ENCODE peak calls at places on chromosomes 1 and 21, in seven cellular contexts. One of them, this sample, is unnamed. For H3K4me1, the result is how much of the 10 kb centered on the place peaks cover.

GRCh38 chr1:42741706-42742105 is 1.7 kb upstream of the CLDN19 start:
- DNase-seq in cardiac muscle cell: no peak
- DNase-seq in neuronal stem cell: no peak
- DNase-seq in naive thymus-derived CD4-positive, alpha-beta T cell: no peak
- DNase-seq in psoas muscle: no peak
- DNase-seq in left ventricle myocardium inferior: no peak
- DNase-seq in iPS DF 6.9: no peak
- DNase-seq in this sample: no peak

GRCh38 chr21:37208741-37209225 is 58.4 kb downstream of the VPS26C start:
- DNase-seq in cardiac muscle cell: no peak
- DNase-seq in neuronal stem cell: no peak
- DNase-seq in naive thymus-derived CD4-positive, alpha-beta T cell: no peak
- DNase-seq in psoas muscle: no peak
- DNase-seq in left ventricle myocardium inferior: no peak
- DNase-seq in iPS DF 6.9: no peak
- DNase-seq in this sample: peak

GRCh38 chr1:65372557-65372956 is 47.9 kb upstream of the LEPR start:
- DNase-seq in cardiac muscle cell: no peak
- DNase-seq in neuronal stem cell: no peak
- DNase-seq in naive thymus-derived CD4-positive, alpha-beta T cell: no peak
- DNase-seq in psoas muscle: no peak
- DNase-seq in left ventricle myocardium inferior: no peak
- DNase-seq in iPS DF 6.9: no peak
- DNase-seq in this sample: no peak

GRCh38 chr1:168394858-168395257 is 114.2 kb downstream of the TBX19 start:
- DNase-seq in cardiac muscle cell: no peak
- DNase-seq in neuronal stem cell: no peak
- DNase-seq in naive thymus-derived CD4-positive, alpha-beta T cell: no peak
- DNase-seq in psoas muscle: no peak
- DNase-seq in left ventricle myocardium inferior: no peak
- DNase-seq in iPS DF 6.9: no peak
- DNase-seq in this sample: no peak

GRCh38 chr1:87074001-87074795 is 159.8 kb downstream of the HS2ST1 start:
- DNase-seq in cardiac muscle cell: peak
- DNase-seq in neuronal stem cell: no peak
- DNase-seq in naive thymus-derived CD4-positive, alpha-beta T cell: no peak
- DNase-seq in psoas muscle: no peak
- DNase-seq in left ventricle myocardium inferior: no peak
- DNase-seq in iPS DF 6.9: no peak
- DNase-seq in this sample: no peak

GRCh38 chr21:21183092-21183491 is 184.9 kb downstream of the NCAM2 start:
- DNase-seq in cardiac muscle cell: no peak
- DNase-seq in neuronal stem cell: no peak
- DNase-seq in naive thymus-derived CD4-positive, alpha-beta T cell: no peak
- DNase-seq in psoas muscle: no peak
- DNase-seq in left ventricle myocardium inferior: no peak
- DNase-seq in iPS DF 6.9: no peak
- DNase-seq in this sample: no peak

GRCh38 chr21:15140321-15141019 is 75.7 kb upstream of the NRIP1 start:
- DNase-seq in cardiac muscle cell: peak
- DNase-seq in neuronal stem cell: no peak
- DNase-seq in naive thymus-derived CD4-positive, alpha-beta T cell: no peak
- DNase-seq in psoas muscle: no peak
- DNase-seq in left ventricle myocardium inferior: no peak
- DNase-seq in iPS DF 6.9: no peak
- DNase-seq in this sample: no peak

GRCh38 chr1:35509558-35509957 is 47.6 kb downstream of the KIAA0319L start:
- DNase-seq in cardiac muscle cell: no peak
- DNase-seq in neuronal stem cell: no peak
- DNase-seq in naive thymus-derived CD4-positive, alpha-beta T cell: no peak
- DNase-seq in psoas muscle: no peak
- DNase-seq in left ventricle myocardium inferior: no peak
- DNase-seq in iPS DF 6.9: no peak
- DNase-seq in this sample: peak

GRCh38 chr1:98766241-98766640 is 104.7 kb downstream of the SNX7 start:
- DNase-seq in cardiac muscle cell: no peak
- DNase-seq in neuronal stem cell: no peak
- DNase-seq in naive thymus-derived CD4-positive, alpha-beta T cell: no peak
- DNase-seq in psoas muscle: no peak
- DNase-seq in left ventricle myocardium inferior: no peak
- DNase-seq in iPS DF 6.9: no peak
- DNase-seq in this sample: peak

GRCh38 chr1:224378855-224379631 is 22.4 kb downstream of the CNIH4 start:
- DNase-seq in cardiac muscle cell: no peak
- DNase-seq in neuronal stem cell: no peak
- DNase-seq in naive thymus-derived CD4-positive, alpha-beta T cell: no peak
- DNase-seq in psoas muscle: no peak
- DNase-seq in left ventricle myocardium inferior: no peak
- DNase-seq in iPS DF 6.9: no peak
- DNase-seq in this sample: no peak

GRCh38 chr21:39109163-39109530 is 74.1 kb downstream of the PSMG1 start:
- DNase-seq in cardiac muscle cell: no peak
- DNase-seq in neuronal stem cell: no peak
- DNase-seq in naive thymus-derived CD4-positive, alpha-beta T cell: no peak
- DNase-seq in psoas muscle: no peak
- DNase-seq in left ventricle myocardium inferior: no peak
- DNase-seq in iPS DF 6.9: no peak
- DNase-seq in this sample: no peak

GRCh38 chr21:39107739-39108138 is 75.5 kb downstream of the PSMG1 start:
- DNase-seq in cardiac muscle cell: no peak
- DNase-seq in neuronal stem cell: no peak
- DNase-seq in naive thymus-derived CD4-positive, alpha-beta T cell: no peak
- DNase-seq in psoas muscle: no peak
- DNase-seq in left ventricle myocardium inferior: no peak
- DNase-seq in iPS DF 6.9: no peak
- DNase-seq in this sample: no peak

GRCh38 chr21:39110431-39110830 is 72.8 kb downstream of the PSMG1 start:
- DNase-seq in cardiac muscle cell: no peak
- DNase-seq in neuronal stem cell: no peak
- DNase-seq in naive thymus-derived CD4-positive, alpha-beta T cell: no peak
- DNase-seq in psoas muscle: no peak
- DNase-seq in left ventricle myocardium inferior: no peak
- DNase-seq in iPS DF 6.9: no peak
- DNase-seq in this sample: no peak

GRCh38 chr21:39108291-39109162 is 74.7 kb downstream of the PSMG1 start:
- DNase-seq in cardiac muscle cell: no peak
- DNase-seq in neuronal stem cell: no peak
- DNase-seq in naive thymus-derived CD4-positive, alpha-beta T cell: no peak
- DNase-seq in psoas muscle: no peak
- DNase-seq in left ventricle myocardium inferior: no peak
- DNase-seq in iPS DF 6.9: no peak
- DNase-seq in this sample: no peak

DNA sequence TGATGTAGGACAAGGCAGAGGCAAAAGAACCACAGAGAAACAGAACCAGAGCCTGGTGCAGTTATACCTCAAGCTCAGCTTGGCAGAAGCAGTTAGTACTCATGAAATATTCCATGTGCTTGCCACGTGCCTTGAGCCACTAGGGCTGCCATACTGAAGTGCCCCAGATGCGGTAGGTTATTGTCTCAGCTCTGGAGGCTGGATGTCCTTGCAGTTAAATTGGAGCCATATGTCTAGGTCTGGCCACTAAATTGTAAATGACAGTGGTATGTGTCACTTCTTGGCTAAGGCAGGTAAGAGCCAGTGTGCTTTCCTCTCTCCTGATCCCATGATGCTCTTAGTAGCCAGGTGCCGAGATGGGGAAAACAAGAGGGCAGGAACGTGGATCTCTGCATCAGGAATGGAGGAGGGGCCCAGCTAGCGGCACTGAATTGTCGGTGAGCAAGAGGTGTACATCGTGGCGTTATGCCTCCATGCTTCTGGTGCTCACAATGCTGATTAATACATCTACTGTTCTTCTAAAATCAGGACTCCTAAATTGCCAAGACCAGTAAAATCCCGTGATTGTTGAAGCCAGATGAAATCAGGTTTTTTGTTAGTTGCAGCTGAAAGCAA is 73.5 kb downstream of the PSMG1 start:
- DNase-seq in cardiac muscle cell: no peak
- DNase-seq in neuronal stem cell: no peak
- DNase-seq in naive thymus-derived CD4-positive, alpha-beta T cell: no peak
- DNase-seq in psoas muscle: no peak
- DNase-seq in left ventricle myocardium inferior: no peak
- DNase-seq in iPS DF 6.9: no peak
- DNase-seq in this sample: no peak
- H3K4me1 ChIP-seq in cardiac muscle cell: under half
- H3K4me1 ChIP-seq in neuronal stem cell: under half
- H3K4me1 ChIP-seq in naive thymus-derived CD4-positive, alpha-beta T cell: under half
- H3K4me1 ChIP-seq in psoas muscle: under half
- H3K4me1 ChIP-seq in left ventricle myocardium inferior: under half
- H3K4me1 ChIP-seq in iPS DF 6.9: under half
- H3K4me1 ChIP-seq in this sample: under half

GRCh38 chr1:114509596-114510234 is 1.3 kb downstream of the TRIM33 start:
- DNase-seq in cardiac muscle cell: no peak
- DNase-seq in neuronal stem cell: no peak
- DNase-seq in naive thymus-derived CD4-positive, alpha-beta T cell: no peak
- DNase-seq in psoas muscle: no peak
- DNase-seq in left ventricle myocardium inferior: no peak
- DNase-seq in iPS DF 6.9: no peak
- DNase-seq in this sample: peak
- H3K4me1 ChIP-seq in cardiac muscle cell: under half
- H3K4me1 ChIP-seq in neuronal stem cell: under half
- H3K4me1 ChIP-seq in naive thymus-derived CD4-positive, alpha-beta T cell: under half
- H3K4me1 ChIP-seq in psoas muscle: under half
- H3K4me1 ChIP-seq in left ventricle myocardium inferior: half or more
- H3K4me1 ChIP-seq in iPS DF 6.9: under half
- H3K4me1 ChIP-seq in this sample: under half

GRCh38 chr1:2300004-2300771 is 72.1 kb downstream of the SKI start:
- DNase-seq in cardiac muscle cell: no peak
- DNase-seq in neuronal stem cell: no peak
- DNase-seq in naive thymus-derived CD4-positive, alpha-beta T cell: peak
- DNase-seq in psoas muscle: no peak
- DNase-seq in left ventricle myocardium inferior: no peak
- DNase-seq in iPS DF 6.9: no peak
- DNase-seq in this sample: peak

GRCh38 chr1:2298685-2299673 is 70.9 kb downstream of the SKI start:
- DNase-seq in cardiac muscle cell: no peak
- DNase-seq in neuronal stem cell: no peak
- DNase-seq in naive thymus-derived CD4-positive, alpha-beta T cell: no peak
- DNase-seq in psoas muscle: no peak
- DNase-seq in left ventricle myocardium inferior: peak
- DNase-seq in iPS DF 6.9: no peak
- DNase-seq in this sample: no peak

GRCh38 chr1:2302292-2302925 is 74.3 kb downstream of the SKI start:
- DNase-seq in cardiac muscle cell: no peak
- DNase-seq in neuronal stem cell: no peak
- DNase-seq in naive thymus-derived CD4-positive, alpha-beta T cell: no peak
- DNase-seq in psoas muscle: no peak
- DNase-seq in left ventricle myocardium inferior: no peak
- DNase-seq in iPS DF 6.9: no peak
- DNase-seq in this sample: no peak

GRCh38 chr1:2301607-2302291 is 73.6 kb downstream of the SKI start:
- DNase-seq in cardiac muscle cell: no peak
- DNase-seq in neuronal stem cell: no peak
- DNase-seq in naive thymus-derived CD4-positive, alpha-beta T cell: peak
- DNase-seq in psoas muscle: no peak
- DNase-seq in left ventricle myocardium inferior: no peak
- DNase-seq in iPS DF 6.9: no peak
- DNase-seq in this sample: no peak

GRCh38 chr1:2300851-2301606 is 72.9 kb downstream of the SKI start:
- DNase-seq in cardiac muscle cell: peak
- DNase-seq in neuronal stem cell: no peak
- DNase-seq in naive thymus-derived CD4-positive, alpha-beta T cell: peak
- DNase-seq in psoas muscle: peak
- DNase-seq in left ventricle myocardium inferior: peak
- DNase-seq in iPS DF 6.9: no peak
- DNase-seq in this sample: peak
- H3K4me1 ChIP-seq in cardiac muscle cell: under half
- H3K4me1 ChIP-seq in neuronal stem cell: under half
- H3K4me1 ChIP-seq in naive thymus-derived CD4-positive, alpha-beta T cell: half or more
- H3K4me1 ChIP-seq in psoas muscle: under half
- H3K4me1 ChIP-seq in left ventricle myocardium inferior: half or more
- H3K4me1 ChIP-seq in iPS DF 6.9: under half
- H3K4me1 ChIP-seq in this sample: under half

DNA sequence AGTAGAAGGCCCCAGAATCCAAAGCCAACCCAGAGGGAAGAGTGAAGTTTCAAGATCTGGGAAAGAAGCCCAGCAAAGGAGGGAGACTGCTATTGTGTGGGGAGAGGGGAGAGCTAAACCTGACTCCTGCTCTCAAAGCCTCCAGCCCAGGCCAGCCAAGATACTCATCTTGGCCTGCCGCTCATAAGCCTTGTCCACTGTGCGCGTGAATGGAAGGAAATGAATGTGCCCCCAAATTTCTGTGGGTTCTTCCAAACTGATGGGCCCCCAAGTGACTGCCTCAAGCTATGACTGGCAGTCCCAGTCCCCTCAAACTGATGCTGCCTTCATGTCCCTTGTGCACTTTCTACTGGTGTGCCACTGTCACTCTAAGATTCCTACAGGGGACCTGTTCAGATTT is 2.0 kb downstream of the PLXNA2 start:
- DNase-seq in cardiac muscle cell: no peak
- DNase-seq in neuronal stem cell: no peak
- DNase-seq in naive thymus-derived CD4-positive, alpha-beta T cell: no peak
- DNase-seq in psoas muscle: no peak
- DNase-seq in left ventricle myocardium inferior: no peak
- DNase-seq in iPS DF 6.9: no peak
- DNase-seq in this sample: no peak
- H3K4me1 ChIP-seq in cardiac muscle cell: under half
- H3K4me1 ChIP-seq in neuronal stem cell: under half
- H3K4me1 ChIP-seq in naive thymus-derived CD4-positive, alpha-beta T cell: under half
- H3K4me1 ChIP-seq in psoas muscle: under half
- H3K4me1 ChIP-seq in left ventricle myocardium inferior: half or more
- H3K4me1 ChIP-seq in iPS DF 6.9: under half
- H3K4me1 ChIP-seq in this sample: under half

This sample was measured in Karpas-422.